ENCODE peak calls at places on chromosomes 3 and 15, in five cellular contexts. D is PC-9; Y is uterus; H is heart right ventricle; T is CD8-positive, alpha-beta T cell. A is an unnamed sample.

GRCh38 chr3:59006791-59007517 is 42.9 kb downstream of the CFAP20DC start:
- DNase-seq in D (no peak), Y (no peak), H (peak; percentile 8), T (no peak), A (peak; percentile 47)

GRCh38 chr3:149382091-149382467 is 4.6 kb upstream of the TM4SF1 start:
- DNase-seq in D (no peak), Y (no peak), H (no peak), T (no peak), A (peak; percentile 63)

GRCh38 chr3:124671123-124671522 is 59.1 kb upstream of the UMPS start:
- DNase-seq in D (no peak), Y (no peak), H (no peak), T (peak; percentile 16), A (no peak)

GRCh38 chr3:15476378-15476777 is 45.1 kb downstream of the COLQ start:
- DNase-seq in D (no peak), Y (no peak), H (no peak), T (no peak), A (no peak)

GRCh38 chr3:127131625-127132170 is 61.2 kb upstream of the PRR23E start:
- DNase-seq in D (no peak), Y (no peak), H (no peak), T (no peak), A (no peak)

GRCh38 chr15:45618813-45619212 is 16.0 kb upstream of the SQOR start:
- DNase-seq in D (no peak), Y (no peak), H (no peak), T (no peak), A (no peak)

GRCh38 chr3:144864646-144865045 is 893.0 kb downstream of the DIPK2A start:
- DNase-seq in D (no peak), Y (no peak), H (no peak), T (no peak), A (no peak)

GRCh38 chr3:116877968-116878367 is 168.4 kb downstream of the TUSC7 start:
- DNase-seq in D (no peak), Y (no peak), H (no peak), T (no peak), A (no peak)

GRCh38 chr3:65110661-65111060 is 422.9 kb upstream of the ADAMTS9 start:
- DNase-seq in D (no peak), Y (no peak), H (no peak), T (no peak), A (no peak)

GRCh38 chr15:25185791-25186190 is 231.0 kb downstream of the SNRPN start:
- DNase-seq in D (no peak), Y (no peak), H (no peak), T (no peak), A (no peak)

GRCh38 chr3:42651248-42652091 is 2.0 kb upstream of the ZBTB47 start:
- DNase-seq in D (peak; percentile 64), Y (no peak), H (no peak), T (no peak), A (no peak)

GRCh38 chr3:99242271-99242670 is 340.8 kb upstream of the DCBLD2 start:
- DNase-seq in D (no peak), Y (no peak), H (no peak), T (no peak), A (peak; percentile 10)

GRCh38 chr3:72848703-72849081 is 447 bp upstream of the SHQ1 start:
- DNase-seq in D (no peak), Y (no peak), H (peak; percentile 6), T (peak; percentile 4), A (no peak)

GRCh38 chr3:70358978-70359580 is 46.6 kb upstream of the MDFIC2 start:
- DNase-seq in D (peak; percentile 0), Y (no peak), H (peak; percentile 7), T (no peak), A (peak; percentile 11)

GRCh38 chr3:150391200-150391599 is 16.9 kb upstream of the TSC22D2 start:
- DNase-seq in D (no peak), Y (no peak), H (no peak), T (no peak), A (no peak)

DNA sequence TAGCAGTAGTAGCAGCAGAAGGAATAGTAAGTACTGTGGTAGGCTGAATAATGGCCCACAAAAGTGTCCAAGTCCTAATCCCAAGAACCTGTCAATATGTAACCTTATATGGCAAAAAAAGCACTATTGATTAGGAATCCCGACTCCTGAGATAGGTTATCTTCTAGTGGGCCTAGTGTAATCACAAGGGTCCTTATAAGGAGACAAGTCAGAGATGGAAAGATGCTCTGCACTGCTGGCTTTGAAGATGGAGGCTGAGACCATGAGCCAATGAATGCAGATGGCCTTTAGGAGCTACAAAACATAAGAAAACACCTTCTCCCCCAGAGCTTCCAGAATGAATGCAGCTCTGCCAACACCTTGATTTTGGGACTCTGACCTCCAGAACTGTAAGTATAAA is 36.0 kb downstream of the TIPARP start:
- DNase-seq in D (no peak), Y (no peak), H (no peak), T (no peak), A (no peak)
- H3K27ac ChIP-seq in D (no peak overlapping the region), Y (no peak overlapping the region), H (no peak overlapping the region), T (no peak overlapping the region), A (no peak overlapping the region)

GRCh38 chr15:52780172-52780980 is 9.8 kb downstream of the ONECUT1 start:
- DNase-seq in D (peak; percentile 53), Y (peak; percentile 35), H (peak; percentile 45), T (peak; percentile 51), A (no peak)
- H3K27me3 ChIP-seq in D (peaks cover 41% of the 10 kb centered on the region), Y (peaks cover 47% of the 10 kb centered on the region), H (peaks cover 18% of the 10 kb centered on the region), T (peaks cover 28% of the 10 kb centered on the region), A (peaks cover 46% of the 10 kb centered on the region)

GRCh38 chr3:192570315-192570714 is 157.0 kb downstream of the FGF12 start:
- DNase-seq in D (no peak), Y (no peak), H (no peak), T (no peak), A (no peak)

GRCh38 chr3:192570757-192571156 is 156.6 kb downstream of the FGF12 start:
- DNase-seq in D (no peak), Y (no peak), H (peak; percentile 38), T (no peak), A (no peak)

GRCh38 chr3:192566706-192567290 is 160.5 kb downstream of the FGF12 start:
- DNase-seq in D (peak; percentile 79), Y (peak; percentile 52), H (peak; percentile 81), T (peak; percentile 9), A (peak; percentile 73)

GRCh38 chr3:192573240-192573639 is 154.1 kb downstream of the FGF12 start:
- DNase-seq in D (no peak), Y (no peak), H (no peak), T (no peak), A (no peak)

DNA sequence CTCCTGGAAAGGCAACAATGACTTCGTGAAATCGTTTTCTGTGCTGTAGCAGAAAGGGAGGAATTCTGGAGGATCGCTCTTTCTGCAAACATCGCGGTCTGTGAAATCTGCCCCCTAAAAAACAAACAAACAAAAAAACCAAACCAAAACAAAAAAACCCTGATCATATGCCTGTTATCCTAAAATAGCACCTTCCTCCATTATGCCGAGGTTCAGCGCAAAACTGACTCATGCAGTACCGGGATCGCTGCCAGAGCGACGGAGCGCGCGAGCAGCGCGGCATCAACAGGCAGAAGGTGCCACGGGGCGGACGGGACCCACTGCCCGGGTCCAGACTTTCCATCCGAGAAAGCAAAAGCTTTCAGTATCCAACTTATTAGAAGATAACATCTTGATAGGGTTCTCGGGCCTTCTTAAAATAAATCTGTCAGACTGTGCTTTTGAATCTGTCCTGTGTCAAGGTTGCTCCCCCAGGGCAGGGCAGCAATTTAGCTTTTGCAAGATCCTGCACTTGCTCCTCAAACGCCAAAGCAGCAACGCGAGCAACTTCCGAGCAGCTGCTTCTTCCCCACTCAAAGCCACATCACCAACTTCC is 156.0 kb downstream of the FGF12 start:
- DNase-seq in D (peak; percentile 49), Y (peak; percentile 69), H (peak; percentile 70), T (no peak), A (peak; percentile 6)
- H3K4me3 ChIP-seq in D (peak overlapping the region; percentile 49), Y (peak overlapping the region; percentile 36), H (peak overlapping the region; percentile 51), T (no peak overlapping the region), A (peak overlapping the region; percentile 28)

GRCh38 chr3:172904817-172905479 is 154.4 kb downstream of the ECT2 start:
- DNase-seq in D (no peak), Y (no peak), H (no peak), T (no peak), A (no peak)

GRCh38 chr3:172903642-172904041 is 153.1 kb downstream of the ECT2 start:
- DNase-seq in D (no peak), Y (no peak), H (no peak), T (no peak), A (no peak)

GRCh38 chr3:172911142-172911541 is 160.6 kb downstream of the ECT2 start:
- DNase-seq in D (no peak), Y (no peak), H (no peak), T (no peak), A (no peak)

GRCh38 chr3:172908871-172909270 is 158.3 kb downstream of the ECT2 start:
- DNase-seq in D (no peak), Y (no peak), H (no peak), T (no peak), A (no peak)

GRCh38 chr3:172905480-172905850 is 154.9 kb downstream of the ECT2 start:
- DNase-seq in D (no peak), Y (no peak), H (no peak), T (no peak), A (no peak)
- H3K27ac ChIP-seq in D (no peak overlapping the region), Y (no peak overlapping the region), H (no peak overlapping the region), T (no peak overlapping the region), A (no peak overlapping the region)

GRCh38 chr15:89402406-89402805 is 67.8 kb upstream of the POLG start:
- DNase-seq in D (no peak), Y (no peak), H (no peak), T (no peak), A (no peak)
- H3K27me3 ChIP-seq in D (no peaks in the 10 kb centered on the region), Y (peaks cover 75% of the 10 kb centered on the region), H (peaks cover 38% of the 10 kb centered on the region), T (peaks cover 42% of the 10 kb centered on the region), A (peaks cover 81% of the 10 kb centered on the region)

DNA sequence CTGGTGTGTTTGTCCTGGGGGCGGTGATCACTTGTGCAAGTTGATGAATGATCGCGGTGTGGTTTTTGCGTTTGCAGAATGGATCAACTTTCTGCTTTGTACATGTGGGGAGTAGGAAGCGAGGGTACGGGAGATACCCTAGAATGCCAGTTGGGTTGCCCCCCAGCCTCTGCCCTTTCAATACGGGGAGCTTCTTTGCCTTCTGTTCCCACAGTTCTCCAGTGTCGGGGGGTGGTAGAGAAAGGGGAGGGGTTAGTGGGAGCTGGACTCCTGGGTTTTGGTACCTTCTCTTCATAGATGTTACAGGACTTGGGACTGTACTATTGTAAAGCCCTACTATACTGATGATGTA is 3.2 kb downstream of the BBX start:
- DNase-seq in D (no peak), Y (no peak), H (no peak), T (no peak), A (no peak)
- H3K4me3 ChIP-seq in D (peak overlapping the region; percentile 95), Y (peak overlapping the region; percentile 65), H (peak overlapping the region; percentile 90), T (peak overlapping the region; percentile 86), A (peak overlapping the region; percentile 82)